ENCODE peak calls at places on chromosomes 13 and 19, in four cellular contexts. W is NCI-H1105, J is HCEC 1CT, S is pons. C is an unnamed sample.

GRCh38 chr13:94481966-94482365 is 2.5 kb upstream of the DCT start:
- DNase-seq in W (no peak), J (peak), S (no peak), C (no peak)

GRCh38 chr13:97719759-97720158 is 233.7 kb upstream of the IPO5 start:
- DNase-seq in S (no peak), J (no peak), W (no peak), C (no peak)

GRCh38 chr13:30832377-30832776 is 73.7 kb upstream of the MEDAG start:
- DNase-seq in W (no peak), J (no peak), S (no peak), C (no peak)

GRCh38 chr13:53126803-53127202 is 98.2 kb downstream of the OLFM4 start:
- DNase-seq in J (no peak), W (no peak), S (no peak), C (no peak)

GRCh38 chr19:4873930-4874329 is 6.5 kb upstream of the PLIN3 start:
- DNase-seq in W (no peak), S (no peak), J (no peak), C (no peak)

GRCh38 chr19:10888421-10888866 is 17.1 kb downstream of the CARM1 start:
- DNase-seq in W (no peak), J (no peak), S (no peak), C (no peak)

GRCh38 chr13:40271931-40272775 is 394.3 kb downstream of the FOXO1 start:
- DNase-seq in S (peak), W (no peak), J (peak), C (no peak)

GRCh38 chr19:20359933-20360720 is 193.1 kb downstream of the ZNF486 start:
- DNase-seq in W (no peak), J (no peak), S (peak), C (peak)

GRCh38 chr19:27746691-27747380 is 1466.1 kb downstream of the UQCRFS1 start:
- DNase-seq in J (no peak), S (no peak), W (no peak), C (no peak)

GRCh38 chr13:111216166-111216960 is 101.3 kb downstream of the ARHGEF7 start:
- DNase-seq in W (peak), S (no peak), J (peak), C (peak)

GRCh38 chr13:44218501-44219240 is 155.0 kb upstream of the SERP2 start:
- DNase-seq in J (no peak), W (peak), S (peak), C (no peak)

GRCh38 chr19:3375221-3376088 is 9.1 kb downstream of the NFIC start:
- DNase-seq in W (no peak), J (peak), S (peak), C (no peak)

GRCh38 chr13:48571121-48571901 is 38.4 kb upstream of the RCBTB2 start:
- DNase-seq in W (no peak), S (peak), J (peak), C (peak)

GRCh38 chr13:110463876-110464510 is 97.5 kb downstream of the RAB20 start:
- DNase-seq in J (peak), W (no peak), S (peak), C (no peak)

GRCh38 chr13:79228972-79229371 is 177.1 kb downstream of the RBM26 start:
- DNase-seq in W (no peak), J (no peak), S (no peak), C (no peak)

GRCh38 chr13:33639158-33639557 is 178.8 kb upstream of the RFC3 start:
- DNase-seq in S (no peak), J (peak), W (no peak), C (no peak)

GRCh38 chr19:43662487-43662886 is 7.5 kb downstream of the PLAUR start:
- DNase-seq in W (no peak), S (no peak), J (no peak), C (no peak)

GRCh38 chr13:78239681-78240080 is 321.1 kb upstream of the EDNRB start:
- DNase-seq in J (peak), S (no peak), W (no peak), C (no peak)

GRCh38 chr13:97255515-97255999 is 33.4 kb downstream of the MBNL2 start:
- DNase-seq in J (peak), W (no peak), S (no peak), C (no peak)

GRCh38 chr19:38949580-38950367 is 19.0 kb downstream of the MRPS12 start:
- DNase-seq in W (peak), S (peak), J (no peak), C (no peak)

GRCh38 chr13:94329754-94330551 is 149.5 kb downstream of the DCT start:
- DNase-seq in W (no peak), S (no peak), J (peak), C (no peak)

C was measured in DND-41.